ENCODE peak calls at places on chromosomes 11 and 22, in four cellular contexts. M, N, U and J are unnamed samples.
A peak's percentile ranks its signal among the peaks of the same experiment; 100 is the strongest.

GRCh38 chr22:46622081-46622521 is 1.9 kb downstream of the GRAMD4 start:
- DNase-seq in M (no peak), N (no peak), U (peak; percentile 64), J (peak; percentile 27)

GRCh38 chr11:115580927-115581680 is 76.9 kb upstream of the CADM1 start:
- DNase-seq in M (peak; percentile 15), N (no peak), U (no peak), J (no peak)

GRCh38 chr11:2778630-2779498 is 79.1 kb upstream of the KCNQ1OT1 start:
- DNase-seq in M (peak; percentile 84), N (peak; percentile 76), U (peak; percentile 85), J (peak; percentile 91)

GRCh38 chr11:2577071-2578005 is 122.5 kb downstream of the KCNQ1OT1 start:
- DNase-seq in M (no peak), N (peak; percentile 35), U (no peak), J (no peak)

GRCh38 chr22:50547231-50547851 is 1.6 kb downstream of the KLHDC7B start:
- DNase-seq in M (no peak), N (no peak), U (no peak), J (no peak)

GRCh38 chr22:46547179-46547882 is 9.9 kb upstream of the CELSR1 start:
- DNase-seq in M (no peak), N (no peak), U (peak; percentile 3), J (no peak)

GRCh38 chr11:107999759-108000455 is 8.8 kb upstream of the CUL5 start:
- DNase-seq in M (peak; percentile 64), N (no peak), U (peak; percentile 5), J (peak; percentile 66)

GRCh38 chr11:61028135-61028729 is 56.8 kb downstream of the CD6 start:
- DNase-seq in M (peak; percentile 53), N (no peak), U (peak; percentile 15), J (no peak)

GRCh38 chr11:134027671-134028070 is 41.2 kb upstream of the JAM3 start:
- DNase-seq in M (no peak), N (no peak), U (no peak), J (no peak)

GRCh38 chr11:62501432-62501891 is 45.1 kb downstream of the AHNAK start:
- DNase-seq in M (peak; percentile 67), N (peak; percentile 92), U (peak; percentile 98), J (peak; percentile 53)

GRCh38 chr11:2783536-2784082 is 83.8 kb upstream of the KCNQ1OT1 start:
- DNase-seq in M (no peak), N (no peak), U (no peak), J (no peak)

GRCh38 chr11:96215826-96216225 is 127.2 kb downstream of the MAML2 start:
- DNase-seq in M (no peak), N (no peak), U (no peak), J (no peak)

GRCh38 chr11:115290479-115291390 is 213.5 kb downstream of the CADM1 start:
- DNase-seq in M (peak; percentile 89), N (no peak), U (no peak), J (no peak)